ENCODE peak calls at places on chromosomes 1 and 21, in seven cellular contexts. H is tibial artery, P is aorta, D is cardiac fibroblast, F is MV-4-11, G is stomach, I is GM10248. C is an unnamed sample.

GRCh38 chr1:39657923-39658485 is 13.9 kb downstream of the NT5C1A start:
- DNase-seq in F (peak; percentile 77), I (peak; percentile 72), P (peak; percentile 79), H (peak; percentile 77), D (peak; percentile 84), G (peak; percentile 69), C (peak; percentile 68)

GRCh38 chr21:38351176-38351959 is 94.6 kb downstream of the KCNJ15 start:
- DNase-seq in I (no peak), H (no peak), G (no peak), P (no peak), F (no peak), D (no peak), C (no peak)

GRCh38 chr1:115723756-115724155 is 44.8 kb downstream of the CASQ2 start:
- DNase-seq in H (no peak), P (no peak), I (no peak), G (no peak), D (no peak), F (no peak), C (no peak)

GRCh38 chr1:106620521-106620954 is 435.9 kb upstream of the PRMT6 start:
- DNase-seq in P (no peak), H (no peak), D (peak; percentile 1), F (no peak), I (no peak), G (no peak), C (no peak)

GRCh38 chr1:205375816-205376545 is 19.3 kb upstream of the KLHDC8A start:
- DNase-seq in F (no peak), G (no peak), I (no peak), P (no peak), H (no peak), D (peak; percentile 53), C (peak; percentile 34)

GRCh38 chr1:11653616-11654570 is at the start of gene FBXO2:
- DNase-seq in D (no peak), G (peak; percentile 71), P (no peak), H (no peak), F (no peak), I (peak; percentile 59), C (peak; percentile 33)

GRCh38 chr1:201648066-201648910 is 109.4 kb downstream of the NAV1 start:
- DNase-seq in G (peak; percentile 47), I (no peak), D (peak; percentile 59), F (no peak), P (peak; percentile 67), H (peak; percentile 70), C (peak; percentile 35)

GRCh38 chr1:242847390-242847993 is 323.0 kb upstream of the PLD5 start:
- DNase-seq in D (peak; percentile 26), I (no peak), G (no peak), F (peak; percentile 30), H (no peak), P (no peak), C (no peak)

GRCh38 chr1:12302798-12303447 is 73.1 kb downstream of the VPS13D start:
- DNase-seq in H (no peak), F (no peak), P (no peak), D (no peak), G (no peak), I (no peak), C (no peak)

GRCh38 chr21:39727401-39728120 is 17.4 kb upstream of the IGSF5 start:
- DNase-seq in I (no peak), F (no peak), P (no peak), D (no peak), G (no peak), H (no peak), C (no peak)

GRCh38 chr1:226973898-226974543 is 33.9 kb downstream of the COQ8A start:
- DNase-seq in D (peak; percentile 54), F (no peak), G (no peak), I (no peak), P (peak; percentile 73), H (peak; percentile 87), C (peak; percentile 33)

GRCh38 chr1:154456631-154457030 is 45.4 kb upstream of the TDRD10 start:
- DNase-seq in F (peak; percentile 43), H (peak; percentile 32), G (no peak), D (no peak), P (peak; percentile 24), I (no peak), C (no peak)